ENCODE peak calls at places on chromosome 11, in five cellular contexts. One of them, this sample, is unnamed.

GRCh38 chr11:68761801-68762200 is 10.5 kb upstream of the TESMIN start:
- DNase-seq in HepG2: no peak
- DNase-seq in K562: no peak
- DNase-seq in A549: no peak
- DNase-seq in WTC11: no peak
- DNase-seq in this sample: no peak

GRCh38 chr11:11027271-11027670 is 169.4 kb upstream of the ZBED5 start:
- DNase-seq in HepG2: no peak
- DNase-seq in WTC11: no peak
- DNase-seq in A549: no peak
- DNase-seq in K562: no peak
- DNase-seq in this sample: no peak

GRCh38 chr11:95413761-95414160 is 182.8 kb upstream of the SESN3 start:
- DNase-seq in WTC11: no peak
- DNase-seq in HepG2: no peak
- DNase-seq in A549: no peak
- DNase-seq in K562: no peak
- DNase-seq in this sample: no peak

GRCh38 chr11:15775051-15775541 is 581.2 kb downstream of the SOX6 start:
- DNase-seq in WTC11: no peak
- DNase-seq in A549: no peak
- DNase-seq in HepG2: no peak
- DNase-seq in K562: no peak
- DNase-seq in this sample: no peak

GRCh38 chr11:66752148-66752547 is 23.1 kb upstream of the SPTBN2 start:
- DNase-seq in A549: no peak
- DNase-seq in WTC11: no peak
- DNase-seq in K562: no peak
- DNase-seq in HepG2: no peak
- DNase-seq in this sample: no peak

GRCh38 chr11:96055706-96056387 is 131.9 kb upstream of the MTMR2 start:
- DNase-seq in HepG2: peak
- DNase-seq in K562: peak
- DNase-seq in A549: no peak
- DNase-seq in WTC11: no peak
- DNase-seq in this sample: no peak

GRCh38 chr11:107017433-107018227 is 646 bp downstream of the GUCY1A2 start:
- DNase-seq in WTC11: peak
- DNase-seq in K562: peak
- DNase-seq in HepG2: peak
- DNase-seq in A549: peak
- DNase-seq in this sample: no peak

GRCh38 chr11:19027829-19028595 is 32.5 kb downstream of the MRGPRX2 start:
- DNase-seq in K562: no peak
- DNase-seq in A549: peak
- DNase-seq in WTC11: no peak
- DNase-seq in HepG2: peak
- DNase-seq in this sample: no peak

GRCh38 chr11:86202013-86202336 is 42.6 kb upstream of the EED start:
- DNase-seq in WTC11: no peak
- DNase-seq in K562: peak
- DNase-seq in HepG2: no peak
- DNase-seq in A549: no peak
- DNase-seq in this sample: no peak

GRCh38 chr11:74672956-74673895 is 58.0 kb downstream of the CHRDL2 start:
- DNase-seq in K562: peak
- DNase-seq in HepG2: no peak
- DNase-seq in WTC11: no peak
- DNase-seq in A549: peak
- DNase-seq in this sample: no peak

GRCh38 chr11:92852203-92852602 is 117.2 kb upstream of the MTNR1B start:
- DNase-seq in WTC11: no peak
- DNase-seq in K562: no peak
- DNase-seq in HepG2: no peak
- DNase-seq in A549: no peak
- DNase-seq in this sample: no peak

GRCh38 chr11:12232819-12233601 is 122.6 kb downstream of the MICAL2 start:
- DNase-seq in K562: no peak
- DNase-seq in A549: peak
- DNase-seq in WTC11: no peak
- DNase-seq in HepG2: no peak
- DNase-seq in this sample: no peak

GRCh38 chr11:82792319-82792718 is 58.7 kb upstream of the FAM181B start:
- DNase-seq in WTC11: no peak
- DNase-seq in HepG2: no peak
- DNase-seq in K562: no peak
- DNase-seq in A549: no peak
- DNase-seq in this sample: no peak

GRCh38 chr11:6385046-6385777 is 5.1 kb upstream of the SMPD1 start:
- DNase-seq in K562: no peak
- DNase-seq in WTC11: no peak
- DNase-seq in HepG2: no peak
- DNase-seq in A549: no peak
- DNase-seq in this sample: no peak

GRCh38 chr11:3042496-3043314 is 14.5 kb downstream of the CARS1 start:
- DNase-seq in A549: no peak
- DNase-seq in HepG2: no peak
- DNase-seq in K562: no peak
- DNase-seq in WTC11: no peak
- DNase-seq in this sample: no peak

GRCh38 chr11:117794144-117794543 is 2.9 kb downstream of the DSCAML1 start:
- DNase-seq in WTC11: no peak
- DNase-seq in HepG2: no peak
- DNase-seq in K562: no peak
- DNase-seq in A549: no peak
- DNase-seq in this sample: no peak

GRCh38 chr11:122343247-122343646 is 227.2 kb upstream of the BLID start:
- DNase-seq in HepG2: no peak
- DNase-seq in A549: no peak
- DNase-seq in WTC11: no peak
- DNase-seq in K562: no peak
- DNase-seq in this sample: no peak

GRCh38 chr11:2348986-2349385 is 28.1 kb upstream of the CD81 start:
- DNase-seq in A549: no peak
- DNase-seq in WTC11: no peak
- DNase-seq in K562: no peak
- DNase-seq in HepG2: no peak
- DNase-seq in this sample: no peak

GRCh38 chr11:120564573-120565301 is 53.2 kb downstream of the GRIK4 start:
- DNase-seq in A549: no peak
- DNase-seq in WTC11: peak
- DNase-seq in HepG2: no peak
- DNase-seq in K562: peak
- DNase-seq in this sample: peak

GRCh38 chr11:122793500-122793899 is 44.8 kb upstream of the CRTAM start:
- DNase-seq in K562: no peak
- DNase-seq in WTC11: no peak
- DNase-seq in A549: no peak
- DNase-seq in HepG2: no peak
- DNase-seq in this sample: no peak

GRCh38 chr11:110376711-110377324 is 52.9 kb upstream of the FDX1 start:
- DNase-seq in HepG2: peak
- DNase-seq in WTC11: peak
- DNase-seq in K562: peak
- DNase-seq in A549: peak
- DNase-seq in this sample: peak

GRCh38 chr11:35387341-35387982 is 31.9 kb downstream of the SLC1A2 start:
- DNase-seq in HepG2: no peak
- DNase-seq in WTC11: no peak
- DNase-seq in K562: no peak
- DNase-seq in A549: no peak
- DNase-seq in this sample: no peak

GRCh38 chr11:74870485-74870884 is 78.4 kb downstream of the XRRA1 start:
- DNase-seq in HepG2: peak
- DNase-seq in A549: peak
- DNase-seq in K562: peak
- DNase-seq in WTC11: no peak
- DNase-seq in this sample: no peak

GRCh38 chr11:119592642-119593041 is 136.4 kb downstream of the NECTIN1 start:
- DNase-seq in HepG2: no peak
- DNase-seq in A549: no peak
- DNase-seq in K562: no peak
- DNase-seq in WTC11: no peak
- DNase-seq in this sample: no peak

GRCh38 chr11:34909955-34910354 is 6.2 kb downstream of the APIP start:
- DNase-seq in A549: no peak
- DNase-seq in HepG2: no peak
- DNase-seq in WTC11: no peak
- DNase-seq in K562: no peak
- DNase-seq in this sample: no peak

GRCh38 chr11:102753267-102753666 is 27.2 kb downstream of the MMP10 start:
- DNase-seq in K562: no peak
- DNase-seq in WTC11: no peak
- DNase-seq in A549: no peak
- DNase-seq in HepG2: no peak
- DNase-seq in this sample: no peak

GRCh38 chr11:2990617-2991476 is 1.3 kb downstream of the NAP1L4 start:
- DNase-seq in A549: peak
- DNase-seq in HepG2: peak
- DNase-seq in WTC11: no peak
- DNase-seq in K562: peak
- DNase-seq in this sample: no peak

GRCh38 chr11:44862546-44863101 is 88.1 kb downstream of the TP53I11 start:
- DNase-seq in A549: no peak
- DNase-seq in HepG2: no peak
- DNase-seq in K562: no peak
- DNase-seq in WTC11: no peak
- DNase-seq in this sample: no peak

GRCh38 chr11:121523581-121524232 is 70.9 kb upstream of the SORL1-AS1 start:
- DNase-seq in A549: no peak
- DNase-seq in K562: no peak
- DNase-seq in WTC11: no peak
- DNase-seq in HepG2: peak
- DNase-seq in this sample: no peak

GRCh38 chr11:10317281-10317755 is 12.4 kb downstream of the ADM start:
- DNase-seq in WTC11: peak
- DNase-seq in HepG2: no peak
- DNase-seq in A549: no peak
- DNase-seq in K562: no peak
- DNase-seq in this sample: no peak

GRCh38 chr11:6297831-6298230 is 22.5 kb downstream of the CAVIN3 start:
- DNase-seq in A549: no peak
- DNase-seq in WTC11: no peak
- DNase-seq in HepG2: no peak
- DNase-seq in K562: peak
- DNase-seq in this sample: no peak

GRCh38 chr11:69299572-69299971 is 5.6 kb downstream of the MYEOV start:
- DNase-seq in WTC11: no peak
- DNase-seq in HepG2: no peak
- DNase-seq in K562: no peak
- DNase-seq in A549: no peak
- DNase-seq in this sample: no peak

GRCh38 chr11:86551286-86551685 is 121.1 kb downstream of the ME3 start:
- DNase-seq in WTC11: no peak
- DNase-seq in A549: peak
- DNase-seq in K562: peak
- DNase-seq in HepG2: peak
- DNase-seq in this sample: peak

GRCh38 chr11:75916882-75917281 is 101.9 kb downstream of the UVRAG start:
- DNase-seq in K562: no peak
- DNase-seq in WTC11: no peak
- DNase-seq in HepG2: no peak
- DNase-seq in A549: no peak
- DNase-seq in this sample: no peak

GRCh38 chr11:75919525-75919924 is 104.5 kb downstream of the UVRAG start:
- DNase-seq in A549: no peak
- DNase-seq in HepG2: no peak
- DNase-seq in WTC11: no peak
- DNase-seq in K562: no peak
- DNase-seq in this sample: no peak

GRCh38 chr11:75918295-75918694 is 103.3 kb downstream of the UVRAG start:
- DNase-seq in A549: no peak
- DNase-seq in WTC11: no peak
- DNase-seq in K562: no peak
- DNase-seq in HepG2: no peak
- DNase-seq in this sample: no peak

GRCh38 chr11:75921808-75922207 is 106.8 kb downstream of the UVRAG start:
- DNase-seq in A549: no peak
- DNase-seq in WTC11: no peak
- DNase-seq in K562: no peak
- DNase-seq in HepG2: no peak
- DNase-seq in this sample: no peak

DNA sequence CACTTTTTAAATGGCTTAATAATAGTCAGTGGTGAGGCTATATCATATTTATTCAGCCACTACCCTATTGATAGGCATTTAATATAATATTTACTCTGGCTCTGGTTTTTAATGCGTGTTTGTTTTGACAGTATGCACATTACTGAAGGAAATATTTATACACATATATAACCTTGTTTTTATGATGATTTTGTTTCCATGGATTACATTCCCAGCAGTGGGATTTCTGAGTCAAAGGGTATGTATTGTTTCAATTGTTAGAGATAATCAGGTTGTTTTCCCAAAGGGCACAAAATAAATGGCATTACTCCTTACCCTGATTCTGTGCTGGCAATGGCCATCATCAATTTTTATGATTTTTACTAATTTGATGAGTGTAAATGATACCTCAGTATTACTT is 105.9 kb downstream of the UVRAG start:
- DNase-seq in HepG2: no peak
- DNase-seq in K562: no peak
- DNase-seq in A549: no peak
- DNase-seq in WTC11: no peak
- DNase-seq in this sample: no peak
- TF ChIP-seq ESRRA in HepG2: no peak
- TF ChIP-seq ESRRA in K562: no peak
- TF ChIP-seq ESRRA in A549: no peak
- TF ChIP-seq ESRRA in WTC11: no peak
- TF ChIP-seq ESRRA in this sample: no peak

GRCh38 chr11:64655901-64656601 is 65.0 kb downstream of the SLC22A12 start:
- DNase-seq in HepG2: no peak
- DNase-seq in WTC11: no peak
- DNase-seq in A549: no peak
- DNase-seq in K562: no peak
- DNase-seq in this sample: no peak
- TF ChIP-seq ESRRA in HepG2: no peak
- TF ChIP-seq ESRRA in WTC11: no peak
- TF ChIP-seq ESRRA in A549: no peak
- TF ChIP-seq ESRRA in K562: no peak
- TF ChIP-seq ESRRA in this sample: no peak

GRCh38 chr11:951507-951906 is 25.8 kb downstream of the AP2A2 start:
- DNase-seq in WTC11: no peak
- DNase-seq in A549: no peak
- DNase-seq in K562: no peak
- DNase-seq in HepG2: no peak
- DNase-seq in this sample: no peak
- TF ChIP-seq ESRRA in WTC11: no peak
- TF ChIP-seq ESRRA in A549: no peak
- TF ChIP-seq ESRRA in K562: no peak
- TF ChIP-seq ESRRA in HepG2: no peak
- TF ChIP-seq ESRRA in this sample: no peak

DNA sequence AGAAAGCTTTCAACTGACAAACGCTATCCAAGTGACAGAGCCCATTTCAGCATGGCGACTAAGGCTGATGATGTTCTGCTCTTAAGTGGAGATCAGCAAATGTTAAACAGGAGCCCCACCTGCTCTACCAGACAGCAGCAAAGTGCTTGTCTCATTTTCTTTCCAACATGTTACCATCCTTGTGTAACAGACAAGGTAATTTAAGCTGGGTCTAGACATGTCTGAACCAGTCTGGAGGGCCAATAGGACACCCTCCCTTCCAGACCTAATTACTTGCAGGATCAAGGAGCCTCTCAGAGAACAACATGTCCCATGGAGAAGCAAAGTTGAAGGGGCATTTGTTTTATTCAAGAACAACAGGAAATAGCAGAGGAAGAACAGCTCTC is 3.9 kb upstream of the LMO2 start:
- DNase-seq in K562: no peak
- DNase-seq in A549: no peak
- DNase-seq in WTC11: no peak
- DNase-seq in HepG2: no peak
- DNase-seq in this sample: no peak
- TF ChIP-seq ESRRA in K562: no peak
- TF ChIP-seq ESRRA in A549: no peak
- TF ChIP-seq ESRRA in WTC11: no peak
- TF ChIP-seq ESRRA in HepG2: no peak
- TF ChIP-seq ESRRA in this sample: no peak

This sample was measured in GM12878.